ENCODE peak calls at places on chromosomes 1 and 21, in eight cellular contexts. T, I, R, U, B, P, A and L are unnamed samples.

GRCh38 chr1:84101204-84101603 is 42.9 kb upstream of the PRKACB start:
- DNase-seq in T (no peak), I (no peak), R (no peak), U (no peak), B (no peak), P (no peak), A (no peak), L (no peak)

GRCh38 chr1:77031101-77031662 is 163.9 kb downstream of the ST6GALNAC5 start:
- DNase-seq in T (no peak), I (peak), R (no peak), U (peak), B (no peak), P (no peak), A (no peak), L (peak)

GRCh38 chr1:28735961-28736449 is 735 bp upstream of the YTHDF2 start:
- DNase-seq in T (no peak), I (no peak), R (no peak), U (no peak), B (no peak), P (no peak), A (no peak), L (no peak)

GRCh38 chr1:243731301-243731891 is 118.6 kb downstream of the AKT3 start:
- DNase-seq in T (no peak), I (peak), R (no peak), U (peak), B (peak), P (no peak), A (no peak), L (peak)

GRCh38 chr1:52901384-52901783 is 20.2 kb downstream of the ECHDC2 start:
- DNase-seq in T (no peak), I (no peak), R (no peak), U (no peak), B (no peak), P (no peak), A (no peak), L (no peak)

GRCh38 chr1:55717111-55717510 is 501.9 kb upstream of the USP24 start:
- DNase-seq in T (no peak), I (no peak), R (no peak), U (peak), B (no peak), P (no peak), A (no peak), L (no peak)

GRCh38 chr1:34681481-34682451 is 73.1 kb upstream of the GJB5 start:
- DNase-seq in T (peak), I (peak), R (no peak), U (peak), B (peak), P (peak), A (peak), L (peak)

GRCh38 chr1:163709636-163710035 is 387.9 kb downstream of the NUF2 start:
- DNase-seq in T (no peak), I (no peak), R (no peak), U (no peak), B (no peak), P (no peak), A (no peak), L (no peak)

GRCh38 chr1:83822206-83822605 is 176.7 kb downstream of the TTLL7 start:
- DNase-seq in T (no peak), I (peak), R (no peak), U (no peak), B (no peak), P (no peak), A (no peak), L (no peak)

GRCh38 chr1:9671377-9672140 is 20.0 kb downstream of the PIK3CD start:
- DNase-seq in T (no peak), I (peak), R (no peak), U (no peak), B (peak), P (no peak), A (no peak), L (peak)

GRCh38 chr1:47865881-47866535 is 131.2 kb downstream of the TRABD2B start:
- DNase-seq in T (no peak), I (no peak), R (no peak), U (no peak), B (no peak), P (no peak), A (no peak), L (no peak)

GRCh38 chr21:16125274-16125673 is 395.5 kb downstream of the USP25 start:
- DNase-seq in T (no peak), I (no peak), R (no peak), U (no peak), B (no peak), P (no peak), A (no peak), L (no peak)

GRCh38 chr21:34154878-34155277 is 81.5 kb downstream of the MRPS6 start:
- DNase-seq in T (no peak), I (no peak), R (no peak), U (no peak), B (no peak), P (no peak), A (no peak), L (no peak)

GRCh38 chr1:169044296-169044695 is 62.2 kb upstream of the ATP1B1 start:
- DNase-seq in T (peak), I (no peak), R (no peak), U (no peak), B (no peak), P (no peak), A (peak), L (no peak)

GRCh38 chr1:82317671-82318070 is 516.9 kb downstream of the ADGRL2 start:
- DNase-seq in T (no peak), I (peak), R (no peak), U (no peak), B (no peak), P (no peak), A (no peak), L (no peak)

GRCh38 chr21:36385909-36386642 is 884 bp downstream of the CHAF1B start:
- DNase-seq in T (no peak), I (no peak), R (no peak), U (peak), B (no peak), P (no peak), A (no peak), L (no peak)

GRCh38 chr1:18200136-18200717 is 92.6 kb downstream of the IGSF21 start:
- DNase-seq in T (no peak), I (no peak), R (no peak), U (no peak), B (no peak), P (no peak), A (no peak), L (no peak)

GRCh38 chr1:198367296-198367695 is 173.2 kb downstream of the ATP6V1G3 start:
- DNase-seq in T (no peak), I (no peak), R (no peak), U (no peak), B (no peak), P (no peak), A (no peak), L (no peak)

GRCh38 chr1:92485374-92486250 is 1.1 kb downstream of the GFI1 start:
- DNase-seq in T (peak), I (no peak), R (peak), U (no peak), B (peak), P (peak), A (peak), L (peak)